ENCODE peak calls at places on chromosomes 7 and 10, in nine cellular contexts. O, G, E, Y, H, R, P, Q and F are unnamed samples.

GRCh38 chr10:49398000-49398861 is 2.3 kb upstream of the DRGX start:
- DNase-seq in P (peak; percentile 27), G (peak; percentile 15), Y (no peak), H (peak; percentile 79), E (no peak), Q (peak; percentile 36), O (peak; percentile 20), R (peak; percentile 23), F (no peak)

GRCh38 chr10:50585921-50586739 is 37.6 kb downstream of the SGMS1 start:
- DNase-seq in E (no peak), Q (no peak), O (peak; percentile 82), H (no peak), P (peak; percentile 79), G (no peak), Y (no peak), R (no peak), F (no peak)

GRCh38 chr7:35723011-35723410 is 28.1 kb upstream of the HERPUD2 start:
- DNase-seq in P (peak; percentile 79), E (no peak), G (no peak), Q (no peak), R (no peak), H (no peak), O (peak; percentile 20), Y (no peak), F (no peak)

GRCh38 chr10:60417898-60418297 is 28.2 kb upstream of the ANK3 start:
- DNase-seq in Q (no peak), E (no peak), G (no peak), O (no peak), P (no peak), R (no peak), H (no peak), Y (no peak), F (no peak)

GRCh38 chr10:121070257-121070656 is 219.1 kb downstream of the WDR11 start:
- DNase-seq in H (no peak), G (peak; percentile 30), E (no peak), O (no peak), Q (no peak), P (no peak), R (no peak), Y (no peak), F (peak; percentile 19)

GRCh38 chr10:23381298-23381697 is 36.7 kb upstream of the C10orf67 start:
- DNase-seq in G (no peak), P (no peak), Y (no peak), H (no peak), E (no peak), O (no peak), R (no peak), Q (no peak), F (no peak)

GRCh38 chr7:69749358-69749757 is 151.1 kb downstream of the AUTS2 start:
- DNase-seq in E (no peak), Y (no peak), O (no peak), R (no peak), G (no peak), Q (no peak), H (no peak), P (no peak), F (no peak)

GRCh38 chr10:129950651-129951050 is 13.4 kb downstream of the EBF3 start:
- DNase-seq in O (no peak), R (no peak), H (no peak), E (no peak), P (peak; percentile 38), G (no peak), Q (no peak), Y (no peak), F (no peak)

GRCh38 chr10:132196178-132197113 is 9.7 kb downstream of the DPYSL4 start:
- DNase-seq in O (no peak), R (no peak), E (no peak), G (no peak), Q (no peak), Y (no peak), P (no peak), H (peak; percentile 26), F (no peak)

GRCh38 chr10:28788767-28789166 is 111.4 kb downstream of the BAMBI start:
- DNase-seq in G (no peak), H (no peak), Q (no peak), O (no peak), R (no peak), P (no peak), E (no peak), Y (no peak), F (no peak)

GRCh38 chr7:143129477-143129876 is 2.4 kb upstream of the PIP start:
- DNase-seq in R (no peak), E (no peak), Q (no peak), G (no peak), O (no peak), P (no peak), Y (no peak), H (no peak), F (no peak)

GRCh38 chr7:85186521-85187241 is at the start of gene SEMA3D:
- DNase-seq in H (peak; percentile 79), R (peak; percentile 2), P (peak; percentile 75), G (peak; percentile 71), Q (no peak), O (peak; percentile 87), Y (no peak), E (peak; percentile 48), F (peak; percentile 37)

GRCh38 chr10:5530846-5531557 is 6.2 kb downstream of the CALML3 start:
- DNase-seq in P (no peak), O (no peak), Y (no peak), R (no peak), Q (no peak), H (no peak), E (peak; percentile 40), G (no peak), F (no peak)

GRCh38 chr10:19098803-19099202 is 50.2 kb downstream of the MALRD1 start:
- DNase-seq in E (no peak), G (no peak), Y (no peak), R (no peak), O (no peak), P (no peak), Q (no peak), H (no peak), F (no peak)

GRCh38 chr7:607938-608337 is 88.3 kb upstream of the PDGFA start:
- DNase-seq in H (no peak), O (no peak), Q (no peak), E (no peak), Y (no peak), R (no peak), P (no peak), G (no peak), F (no peak)

GRCh38 chr10:83607959-83608745 is 531.2 kb upstream of the GHITM start:
- DNase-seq in G (no peak), O (no peak), R (no peak), P (no peak), Q (no peak), E (no peak), H (no peak), Y (no peak), F (no peak)

GRCh38 chr7:140003913-140004382 is 58.8 kb downstream of the PARP12 start:
- DNase-seq in E (no peak), Q (no peak), H (no peak), R (peak; percentile 6), O (peak; percentile 82), Y (no peak), G (peak; percentile 75), P (peak; percentile 83), F (no peak)

GRCh38 chr7:117808273-117808868 is 64.9 kb downstream of the CTTNBP2 start:
- DNase-seq in E (peak; percentile 82), Y (no peak), O (peak; percentile 64), R (no peak), Q (no peak), P (peak; percentile 55), G (no peak), H (peak; percentile 53), F (no peak)

GRCh38 chr7:119935418-119936025 is 337.5 kb upstream of the KCND2 start:
- DNase-seq in P (peak; percentile 76), R (no peak), E (no peak), Q (no peak), H (no peak), Y (no peak), G (peak; percentile 45), O (peak; percentile 79), F (no peak)

GRCh38 chr7:143884978-143885559 is 16.9 kb downstream of the TCAF1 start:
- DNase-seq in P (peak; percentile 64), H (peak; percentile 56), E (no peak), R (no peak), Y (no peak), Q (no peak), G (peak; percentile 18), O (peak; percentile 76), F (no peak)

GRCh38 chr7:1539346-1540321 is 9.1 kb downstream of the MAFK start:
- DNase-seq in R (no peak), Q (no peak), O (no peak), H (no peak), E (peak; percentile 47), Y (no peak), P (peak; percentile 62), G (no peak), F (no peak)

GRCh38 chr10:68212721-68213352 is 19.1 kb downstream of the ATOH7 start:
- DNase-seq in H (no peak), P (peak; percentile 58), O (peak; percentile 69), Q (no peak), G (peak; percentile 40), R (no peak), E (no peak), Y (no peak), F (peak; percentile 4)

GRCh38 chr7:76054129-76055120 is 6.5 kb downstream of the MDH2 start:
- DNase-seq in H (no peak), R (no peak), G (peak; percentile 56), P (peak; percentile 81), Q (no peak), E (no peak), O (peak; percentile 57), Y (no peak), F (no peak)

GRCh38 chr7:102082693-102083385 is 203.8 kb upstream of the SH2B2 start:
- DNase-seq in G (no peak), Q (no peak), R (no peak), Y (no peak), O (peak; percentile 59), H (no peak), E (no peak), P (no peak), F (no peak)

GRCh38 chr10:3399756-3400155 is 227.2 kb upstream of the PITRM1 start:
- DNase-seq in H (no peak), Y (no peak), O (no peak), Q (no peak), R (no peak), P (no peak), G (no peak), E (no peak), F (no peak)